ENCODE peak calls at places on chromosomes 16 and 17, in ten cellular contexts. L is ovary; M is upper lobe of right lung; Z is cardiac muscle cell; F is upper lobe of left lung; A is body of pancreas; T is A549; P is right cardiac atrium; G is naive thymus-derived CD4-positive, alpha-beta T cell; O is testis. U is an unnamed sample.
A peak's percentile ranks its signal among the peaks of the same experiment; 100 is the strongest.

GRCh38 chr16:53822936-53823529 is 119.1 kb downstream of the FTO start:
- DNase-seq in L (no peak), M (no peak), Z (no peak), F (no peak), A (no peak), T (no peak), P (no peak), G (peak; percentile 82), O (no peak), U (peak; percentile 68)

GRCh38 chr16:71344315-71344905 is 14.1 kb upstream of the CALB2 start:
- DNase-seq in L (no peak), M (no peak), Z (no peak), F (no peak), A (no peak), T (no peak), P (no peak), G (no peak), O (no peak), U (no peak)

GRCh38 chr17:17754719-17755686 is 73.7 kb downstream of the RAI1 start:
- DNase-seq in L (no peak), M (peak; percentile 86), Z (peak; percentile 77), F (no peak), A (no peak), T (no peak), P (peak; percentile 44), G (no peak), O (no peak), U (no peak)

GRCh38 chr16:72783716-72784320 is 264.1 kb downstream of the ZFHX3 start:
- DNase-seq in L (no peak), M (no peak), Z (no peak), F (no peak), A (no peak), T (no peak), P (no peak), G (no peak), O (no peak), U (no peak)

GRCh38 chr17:68197997-68198930 is 49.6 kb upstream of the AMZ2 start:
- DNase-seq in L (no peak), M (peak; percentile 64), Z (no peak), F (peak; percentile 87), A (no peak), T (peak; percentile 24), P (no peak), G (peak; percentile 24), O (no peak), U (no peak)

GRCh38 chr16:50500171-50500874 is 47.9 kb upstream of the NKD1 start:
- DNase-seq in L (no peak), M (no peak), Z (no peak), F (no peak), A (no peak), T (no peak), P (no peak), G (no peak), O (no peak), U (no peak)

GRCh38 chr17:8121531-8122390 is 2.1 kb downstream of the HES7 start:
- DNase-seq in L (peak; percentile 77), M (no peak), Z (peak; percentile 93), F (peak; percentile 91), A (no peak), T (peak; percentile 78), P (no peak), G (no peak), O (peak; percentile 59), U (no peak)

GRCh38 chr17:33242725-33243124 is 50.4 kb downstream of the ASIC2 start:
- DNase-seq in L (no peak), M (no peak), Z (no peak), F (no peak), A (no peak), T (no peak), P (no peak), G (no peak), O (no peak), U (no peak)

GRCh38 chr17:80003969-80004368 is 31.7 kb downstream of the TBC1D16 start:
- DNase-seq in L (no peak), M (no peak), Z (no peak), F (peak; percentile 62), A (no peak), T (no peak), P (no peak), G (no peak), O (no peak), U (no peak)

GRCh38 chr17:76076100-76076764 is 1.7 kb downstream of the GALR2 start:
- DNase-seq in L (no peak), M (peak; percentile 60), Z (no peak), F (peak; percentile 75), A (no peak), T (no peak), P (no peak), G (peak; percentile 29), O (no peak), U (no peak)
- H3K4me3 ChIP-seq in L (no peak overlapping the region), M (no peak overlapping the region), Z (no peak overlapping the region), F (no peak overlapping the region), A (no peak overlapping the region), T (peak overlapping the region; percentile 39), P (no peak overlapping the region), G (peak overlapping the region; percentile 53), O (no peak overlapping the region), U (peak overlapping the region; percentile 49)

GRCh38 chr17:78433780-78434335 is 55.4 kb downstream of the PGS1 start:
- DNase-seq in L (no peak), M (no peak), Z (no peak), F (no peak), A (no peak), T (no peak), P (no peak), G (no peak), O (no peak), U (no peak)

GRCh38 chr17:78432929-78433727 is 54.7 kb downstream of the PGS1 start:
- DNase-seq in L (no peak), M (no peak), Z (no peak), F (no peak), A (no peak), T (no peak), P (no peak), G (no peak), O (no peak), U (no peak)

GRCh38 chr17:78431692-78431958 is 53.2 kb downstream of the PGS1 start:
- DNase-seq in L (no peak), M (no peak), Z (no peak), F (no peak), A (no peak), T (no peak), P (no peak), G (no peak), O (no peak), U (no peak)

GRCh38 chr17:78430892-78431691 is 52.6 kb downstream of the PGS1 start:
- DNase-seq in L (no peak), M (no peak), Z (no peak), F (no peak), A (no peak), T (no peak), P (no peak), G (no peak), O (no peak), U (no peak)

DNA sequence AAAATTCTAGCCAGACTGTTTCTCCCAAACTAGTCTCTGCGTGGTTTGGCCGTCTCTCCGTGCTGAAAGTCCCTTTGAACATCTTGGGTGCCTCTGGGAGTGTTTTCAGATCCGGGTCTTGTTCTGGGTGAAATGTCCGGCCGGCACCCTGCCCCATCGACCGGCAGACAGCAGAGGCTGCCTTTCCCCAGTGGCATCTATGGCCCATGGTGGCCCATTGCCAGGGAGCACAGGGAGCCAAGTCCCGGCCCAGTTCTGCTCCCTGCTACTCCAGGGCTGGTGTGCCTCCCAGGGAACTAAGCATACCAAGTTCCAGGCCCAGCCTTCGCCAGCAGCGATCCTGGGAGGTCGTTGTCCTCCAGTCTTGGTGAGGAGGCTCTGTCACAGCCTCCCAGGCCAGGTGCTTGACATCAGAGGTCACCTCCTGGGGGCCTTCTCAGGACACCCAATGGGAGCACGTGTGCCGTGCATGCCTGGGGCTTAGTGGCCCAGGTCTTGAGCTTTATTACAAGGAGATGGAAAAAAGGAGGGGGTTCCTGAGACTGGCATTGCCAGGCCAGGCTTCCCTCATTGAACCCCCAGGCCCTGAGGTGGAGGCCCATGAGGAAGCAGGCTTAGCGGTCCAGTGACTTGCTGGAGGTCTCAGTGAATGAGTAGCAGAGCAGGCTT is 53.9 kb downstream of the PGS1 start:
- DNase-seq in L (no peak), M (no peak), Z (no peak), F (no peak), A (peak; percentile 38), T (no peak), P (peak; percentile 51), G (no peak), O (no peak), U (no peak)
- H3K4me1 ChIP-seq in L (peaks cover 2% of the 10 kb centered on the region), M (peaks cover 6% of the 10 kb centered on the region), Z (no peaks in the 10 kb centered on the region), F (peaks cover 3% of the 10 kb centered on the region), A (no peaks in the 10 kb centered on the region), T (no peaks in the 10 kb centered on the region), P (no peaks in the 10 kb centered on the region), G (no peaks in the 10 kb centered on the region), O (no peaks in the 10 kb centered on the region), U (no peaks in the 10 kb centered on the region)

DNA sequence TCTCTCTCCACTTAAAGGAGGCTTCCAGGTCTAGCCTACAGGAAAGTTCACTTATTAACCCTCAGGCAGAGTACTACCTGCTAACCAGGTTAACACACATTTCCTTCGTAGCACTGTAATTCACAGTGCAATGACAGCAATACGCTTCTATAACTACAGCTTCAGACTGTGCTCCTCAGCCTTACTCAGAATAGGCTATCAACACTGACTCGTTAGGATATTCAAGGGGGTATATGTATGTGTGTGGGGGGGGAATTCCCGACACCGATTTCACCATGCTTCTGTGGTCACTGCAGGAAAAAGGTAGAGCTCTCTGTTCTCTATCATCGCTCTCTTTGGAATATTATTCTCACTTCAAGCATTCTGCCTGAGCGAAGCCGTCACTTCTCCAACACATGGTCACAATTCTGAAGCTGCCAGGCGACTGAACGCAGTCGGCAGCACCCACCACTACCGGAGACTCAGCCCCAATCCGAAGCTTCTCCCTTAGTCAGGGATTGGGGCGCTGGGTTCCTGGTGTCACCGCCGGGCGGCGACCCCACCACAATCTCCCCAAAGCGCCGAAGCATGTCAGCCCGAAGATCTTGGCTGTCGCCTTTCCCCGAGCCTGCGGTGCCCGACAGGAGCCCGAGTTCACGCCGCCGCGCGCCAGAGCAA is 599 bp downstream of the GGA3 start:
- DNase-seq in L (no peak), M (no peak), Z (no peak), F (no peak), A (no peak), T (no peak), P (no peak), G (no peak), O (no peak), U (no peak)
- H3K27ac ChIP-seq in L (peak overlapping the region; percentile 98), M (peak overlapping the region; percentile 99), Z (peak overlapping the region; percentile 99), F (peak overlapping the region; percentile 95), A (peak overlapping the region; percentile 79), T (peak overlapping the region; percentile 96), P (peak overlapping the region; percentile 88), G (peak overlapping the region; percentile 99), O (peak overlapping the region; percentile 83), U (peak overlapping the region; percentile 99)

DNA sequence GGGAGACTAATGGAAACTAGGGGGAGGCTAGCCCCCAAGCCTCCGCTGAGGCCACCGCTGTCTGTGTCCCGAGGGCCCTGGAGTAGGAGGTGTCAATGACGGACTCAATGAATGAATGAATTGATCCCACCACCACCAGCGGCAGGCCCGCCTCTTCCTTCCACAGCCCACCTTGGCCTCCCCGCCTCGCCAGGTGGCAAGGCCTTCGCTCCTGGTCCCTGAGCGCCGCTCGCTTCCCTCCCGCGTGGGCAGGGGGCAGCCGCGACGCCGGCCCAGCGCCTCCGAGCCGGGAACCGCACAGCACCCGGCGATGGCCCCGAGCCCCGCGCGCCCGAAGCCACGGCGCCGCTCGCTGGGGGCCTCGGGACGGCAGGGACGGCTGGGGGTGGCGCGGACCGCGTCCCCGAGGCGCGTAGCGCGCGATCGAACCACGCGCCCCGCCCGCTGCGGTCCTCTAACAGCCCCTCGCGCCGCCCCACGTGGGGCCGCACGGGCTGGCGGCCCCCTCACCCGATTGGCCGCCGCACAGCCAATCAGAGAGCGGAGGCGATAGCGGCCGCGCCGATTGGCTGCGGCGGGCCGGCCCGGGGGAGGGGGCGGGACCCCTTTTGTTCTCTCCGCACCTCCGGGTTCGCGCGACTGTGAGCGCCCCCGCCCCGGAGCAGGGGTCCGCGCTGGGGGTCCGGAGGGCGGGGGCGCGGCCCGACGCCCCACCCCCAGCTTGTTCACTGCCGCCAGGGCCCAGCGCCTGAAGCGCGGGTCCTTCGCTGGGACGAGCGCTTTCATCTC is 31.4 kb downstream of the ACTG1 start:
- DNase-seq in L (peak; percentile 83), M (peak; percentile 83), Z (peak; percentile 88), F (peak; percentile 93), A (peak; percentile 62), T (peak; percentile 87), P (peak; percentile 84), G (peak; percentile 66), O (peak; percentile 77), U (peak; percentile 62)
- H3K4me3 ChIP-seq in L (peak overlapping the region; percentile 41), M (peak overlapping the region; percentile 49), Z (peak overlapping the region; percentile 17), F (peak overlapping the region; percentile 58), A (no peak overlapping the region), T (peak overlapping the region; percentile 43), P (peak overlapping the region; percentile 50), G (peak overlapping the region; percentile 24), O (peak overlapping the region; percentile 25), U (peak overlapping the region; percentile 53)

U was measured in CD8-positive, alpha-beta memory T cell.